ENCODE peak calls at places on chromosomes 12 and 14, in four cellular contexts. One of them, this sample, is unnamed.

GRCh38 chr12:79033788-79034187 is 169.2 kb downstream of the SYT1 start:
- DNase-seq in GM12878: no peak
- DNase-seq in cardiac muscle cell: no peak
- DNase-seq in upper lobe of right lung: no peak
- DNase-seq in this sample: no peak

GRCh38 chr12:52061470-52062166 is 8.2 kb upstream of the ATG101 start:
- DNase-seq in GM12878: no peak
- DNase-seq in upper lobe of right lung: no peak
- DNase-seq in cardiac muscle cell: no peak
- DNase-seq in this sample: no peak

GRCh38 chr14:59463773-59464650 is 1.2 kb downstream of the GPR135 start:
- DNase-seq in upper lobe of right lung: peak; percentile 68
- DNase-seq in GM12878: no peak
- DNase-seq in cardiac muscle cell: no peak
- DNase-seq in this sample: no peak

GRCh38 chr12:51828951-51829581 is 19.5 kb downstream of the FIGNL2 start:
- DNase-seq in GM12878: no peak
- DNase-seq in cardiac muscle cell: no peak
- DNase-seq in upper lobe of right lung: no peak
- DNase-seq in this sample: no peak

GRCh38 chr12:40015360-40015759 is 90.5 kb downstream of the SLC2A13 start:
- DNase-seq in cardiac muscle cell: no peak
- DNase-seq in upper lobe of right lung: no peak
- DNase-seq in GM12878: no peak
- DNase-seq in this sample: no peak

GRCh38 chr14:31752867-31753661 is 191.9 kb downstream of the NUBPL start:
- DNase-seq in upper lobe of right lung: no peak
- DNase-seq in cardiac muscle cell: no peak
- DNase-seq in GM12878: peak; percentile 3
- DNase-seq in this sample: no peak

GRCh38 chr12:15540469-15540872 is 218.2 kb downstream of the PTPRO start:
- DNase-seq in GM12878: no peak
- DNase-seq in cardiac muscle cell: no peak
- DNase-seq in upper lobe of right lung: no peak
- DNase-seq in this sample: no peak

GRCh38 chr14:36227802-36228201 is 51.3 kb upstream of the PTCSC3 start:
- DNase-seq in GM12878: no peak
- DNase-seq in cardiac muscle cell: no peak
- DNase-seq in upper lobe of right lung: no peak
- DNase-seq in this sample: no peak

GRCh38 chr12:57389033-57389432 is 41.8 kb downstream of the R3HDM2 start:
- DNase-seq in GM12878: no peak
- DNase-seq in cardiac muscle cell: no peak
- DNase-seq in upper lobe of right lung: no peak
- DNase-seq in this sample: peak; percentile 59

GRCh38 chr14:53539489-53540126 is 386.5 kb upstream of the DDHD1 start:
- DNase-seq in cardiac muscle cell: peak; percentile 80
- DNase-seq in upper lobe of right lung: peak; percentile 75
- DNase-seq in GM12878: peak; percentile 41
- DNase-seq in this sample: peak; percentile 70

GRCh38 chr12:127613056-127613455 is 653.9 kb upstream of the TMEM132C start:
- DNase-seq in upper lobe of right lung: no peak
- DNase-seq in cardiac muscle cell: no peak
- DNase-seq in GM12878: no peak
- DNase-seq in this sample: no peak

DNA sequence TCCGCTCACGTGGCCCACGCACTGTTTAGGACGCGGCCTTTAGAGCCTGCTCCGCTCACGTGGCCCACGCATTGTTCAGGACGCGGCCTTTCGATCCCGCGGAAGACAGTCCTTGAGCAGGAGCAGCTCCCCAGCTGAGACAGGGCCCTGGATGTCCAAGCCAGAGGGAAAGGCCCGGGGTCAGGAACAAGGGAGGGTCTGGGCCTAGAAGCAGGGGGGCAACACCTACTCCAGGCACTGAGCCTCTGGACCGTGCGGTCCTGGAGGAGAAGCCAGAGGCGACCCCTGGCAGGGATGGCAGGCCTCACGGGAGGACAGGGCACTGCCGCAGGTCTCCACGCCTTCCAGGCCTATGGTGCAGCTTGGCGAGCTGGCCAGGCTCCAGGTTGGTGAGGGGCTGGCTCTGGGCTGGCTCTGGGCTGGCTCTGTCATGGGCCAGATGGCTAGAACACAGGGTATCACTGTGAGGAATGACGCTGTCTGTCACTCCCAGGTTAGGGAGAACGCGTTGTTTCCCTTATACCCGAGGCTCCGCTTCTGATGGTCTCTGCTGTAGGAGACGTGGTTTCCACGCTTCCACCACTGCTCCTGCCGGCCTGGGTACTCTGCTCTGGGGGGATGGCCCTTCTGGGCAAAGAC is 341.7 kb downstream of the TMEM121 start:
- DNase-seq in upper lobe of right lung: no peak
- DNase-seq in GM12878: no peak
- DNase-seq in cardiac muscle cell: no peak
- DNase-seq in this sample: no peak
- H3K9me3 ChIP-seq in upper lobe of right lung: no peaks in the 10 kb centered on the region
- H3K9me3 ChIP-seq in GM12878: no peaks in the 10 kb centered on the region
- H3K9me3 ChIP-seq in cardiac muscle cell: no peaks in the 10 kb centered on the region
- H3K9me3 ChIP-seq in this sample: peaks cover 52% of the 10 kb centered on the region

DNA sequence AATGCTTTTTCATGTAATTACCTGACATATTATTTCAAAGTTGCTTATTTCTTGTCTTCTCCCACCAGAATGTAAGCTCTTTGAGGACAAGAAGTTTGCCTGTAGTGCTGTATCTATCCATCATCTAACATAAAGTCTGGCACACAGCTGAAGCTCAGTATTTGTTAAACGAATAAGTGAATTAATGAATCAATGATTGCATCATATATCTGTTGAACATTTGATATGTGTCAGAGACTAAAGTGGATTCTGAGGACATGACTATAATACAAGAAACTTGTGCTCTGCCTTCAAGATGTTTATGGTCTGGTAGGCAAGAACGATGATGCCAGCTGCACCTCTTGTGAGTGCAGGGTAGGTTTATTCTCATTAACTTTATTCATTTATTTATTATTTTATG is 115.4 kb upstream of the SCAF11 start:
- DNase-seq in GM12878: no peak
- DNase-seq in upper lobe of right lung: no peak
- DNase-seq in cardiac muscle cell: no peak
- DNase-seq in this sample: no peak
- TF ChIP-seq CTCF in GM12878: no peak
- TF ChIP-seq CTCF in upper lobe of right lung: no peak
- TF ChIP-seq CTCF in cardiac muscle cell: no peak
- TF ChIP-seq CTCF in this sample: no peak

DNA sequence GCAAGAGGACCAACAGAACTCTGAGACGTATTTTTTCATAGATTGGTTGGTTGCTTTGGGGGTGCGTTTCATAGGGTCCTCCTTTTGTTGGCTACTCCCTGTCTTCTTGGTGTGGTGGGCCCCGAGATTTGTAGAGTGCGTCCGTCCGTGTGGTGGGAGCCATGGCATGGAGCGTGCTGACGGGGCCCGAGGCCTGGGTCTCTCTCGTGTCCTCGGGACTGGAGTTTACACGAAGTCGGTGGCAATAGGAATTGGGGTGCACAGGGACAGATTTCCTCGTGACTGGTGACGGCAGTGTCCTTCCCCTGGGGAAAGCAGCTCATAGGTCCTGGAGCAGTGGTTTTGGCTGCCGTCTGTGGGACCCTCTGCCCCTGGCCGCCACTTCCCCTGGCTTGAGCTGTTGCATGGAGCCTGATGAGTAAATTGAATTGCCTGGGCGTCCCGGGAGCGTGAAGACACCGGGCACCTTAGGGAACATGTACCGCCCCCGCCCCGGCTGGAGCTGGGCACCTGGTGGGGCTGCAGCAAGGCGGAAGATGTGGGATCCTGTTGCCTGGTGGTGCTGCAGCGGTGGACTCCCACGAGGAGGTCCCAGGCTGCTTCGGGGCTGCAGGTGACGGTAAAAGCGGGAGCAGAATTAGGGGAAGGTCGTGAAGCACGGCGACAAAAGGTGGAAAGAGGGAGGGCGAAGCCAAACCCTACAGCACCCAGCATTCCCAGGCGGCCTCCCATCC is 153.7 kb upstream of the ALG10B start:
- DNase-seq in upper lobe of right lung: peak; percentile 40
- DNase-seq in GM12878: no peak
- DNase-seq in cardiac muscle cell: no peak
- DNase-seq in this sample: no peak
- H3K9me3 ChIP-seq in upper lobe of right lung: no peaks in the 10 kb centered on the region
- H3K9me3 ChIP-seq in GM12878: no peaks in the 10 kb centered on the region
- H3K9me3 ChIP-seq in cardiac muscle cell: no peaks in the 10 kb centered on the region
- H3K9me3 ChIP-seq in this sample: peaks cover 72% of the 10 kb centered on the region

GRCh38 chr12:47900480-47901129 is 4.2 kb downstream of the VDR start:
- DNase-seq in cardiac muscle cell: no peak
- DNase-seq in upper lobe of right lung: peak; percentile 76
- DNase-seq in GM12878: no peak
- DNase-seq in this sample: no peak
- TF ChIP-seq CTCF in cardiac muscle cell: no peak
- TF ChIP-seq CTCF in upper lobe of right lung: peak; percentile 18
- TF ChIP-seq CTCF in GM12878: peak; percentile 27
- TF ChIP-seq CTCF in this sample: no peak

GRCh38 chr14:33404054-33404453 is 465.4 kb downstream of the NPAS3 start:
- DNase-seq in GM12878: no peak
- DNase-seq in upper lobe of right lung: no peak
- DNase-seq in cardiac muscle cell: no peak
- DNase-seq in this sample: no peak

GRCh38 chr14:33406766-33407165 is 468.1 kb downstream of the NPAS3 start:
- DNase-seq in GM12878: no peak
- DNase-seq in cardiac muscle cell: no peak
- DNase-seq in upper lobe of right lung: no peak
- DNase-seq in this sample: no peak

GRCh38 chr14:33404964-33405574 is 466.4 kb downstream of the NPAS3 start:
- DNase-seq in cardiac muscle cell: no peak
- DNase-seq in GM12878: no peak
- DNase-seq in upper lobe of right lung: no peak
- DNase-seq in this sample: no peak

GRCh38 chr14:33412450-33412849 is 473.8 kb downstream of the NPAS3 start:
- DNase-seq in GM12878: no peak
- DNase-seq in cardiac muscle cell: no peak
- DNase-seq in upper lobe of right lung: no peak
- DNase-seq in this sample: no peak

DNA sequence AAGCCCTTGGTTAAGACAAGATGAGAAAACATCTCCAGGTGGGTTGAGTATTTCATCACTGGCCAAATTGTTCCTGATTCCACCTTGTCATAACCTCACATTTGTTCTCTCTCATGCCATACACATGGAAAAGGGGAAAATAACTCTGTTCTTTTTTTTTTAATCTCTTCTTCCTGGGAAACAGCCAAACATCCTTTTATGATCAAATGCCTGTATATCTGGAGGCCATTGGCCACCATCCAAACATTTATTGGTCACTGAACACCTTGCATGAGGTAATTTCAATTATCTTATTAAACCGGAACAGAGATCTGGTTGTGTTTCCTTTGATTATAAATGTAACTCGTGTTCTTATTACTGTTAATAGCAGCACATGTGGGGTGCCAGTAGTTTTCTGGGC is 469.6 kb downstream of the NPAS3 start:
- DNase-seq in upper lobe of right lung: no peak
- DNase-seq in GM12878: no peak
- DNase-seq in cardiac muscle cell: no peak
- DNase-seq in this sample: no peak
- H3K9me3 ChIP-seq in upper lobe of right lung: no peaks in the 10 kb centered on the region
- H3K9me3 ChIP-seq in GM12878: no peaks in the 10 kb centered on the region
- H3K9me3 ChIP-seq in cardiac muscle cell: no peaks in the 10 kb centered on the region
- H3K9me3 ChIP-seq in this sample: no peaks in the 10 kb centered on the region

DNA sequence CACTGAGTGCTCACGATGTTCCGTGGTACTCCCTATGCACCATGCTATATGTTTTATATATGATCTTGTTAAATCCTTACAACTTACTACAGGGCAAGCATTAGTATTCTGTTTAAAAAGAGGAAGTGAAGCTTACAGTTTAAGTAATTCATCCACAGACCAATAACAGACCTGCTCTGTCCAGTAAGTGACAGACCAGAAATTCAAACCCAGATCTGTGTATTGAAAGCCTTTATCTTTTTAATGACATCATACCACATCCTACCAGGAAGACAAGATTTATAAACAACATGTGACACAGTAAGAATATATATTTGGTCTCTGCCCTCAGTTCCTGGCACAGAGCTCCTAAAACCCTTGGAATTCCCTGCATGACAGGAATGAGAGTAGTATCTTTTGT is 206.5 kb downstream of the STXBP6 start:
- DNase-seq in cardiac muscle cell: no peak
- DNase-seq in GM12878: peak; percentile 13
- DNase-seq in upper lobe of right lung: no peak
- DNase-seq in this sample: no peak
- TF ChIP-seq CTCF in cardiac muscle cell: no peak
- TF ChIP-seq CTCF in GM12878: no peak
- TF ChIP-seq CTCF in upper lobe of right lung: no peak
- TF ChIP-seq CTCF in this sample: no peak